ENCODE peak calls at places on chromosomes 2 and 18, in five cellular contexts. N is SK-N-SH, B is H1, X is neuronal stem cell, J is astrocyte. M is an unnamed sample.

GRCh38 chr2:1833726-1834125 is 89.4 kb upstream of the PXDN start:
- DNase-seq in B (no peak), X (no peak), J (no peak), N (no peak), M (no peak)

GRCh38 chr2:169507698-169508097 is 1.8 kb upstream of the KLHL41 start:
- DNase-seq in J (peak), X (no peak), N (no peak), B (no peak), M (no peak)

GRCh38 chr18:3594760-3595241 is 144.8 kb downstream of the TGIF1 start:
- DNase-seq in B (no peak), J (peak), N (no peak), X (no peak), M (no peak)

GRCh38 chr18:75208055-75208835 is 694 bp downstream of the PTGR3 start:
- DNase-seq in X (peak), N (peak), B (peak), J (peak), M (peak)

GRCh38 chr2:55231546-55232083 is 478 bp downstream of the CLHC1 start:
- DNase-seq in J (peak), N (no peak), X (no peak), B (no peak), M (no peak)

GRCh38 chr2:74921236-74921736 is 37.2 kb upstream of the POLE4 start:
- DNase-seq in J (no peak), X (no peak), N (no peak), B (no peak), M (no peak)

GRCh38 chr2:65435625-65436168 is 3.3 kb upstream of the SPRED2 start:
- DNase-seq in X (peak), B (peak), J (peak), N (peak), M (peak)

GRCh38 chr2:172836386-172837200 is 100.9 kb downstream of the RAPGEF4 start:
- DNase-seq in X (no peak), N (no peak), J (peak), B (no peak), M (no peak)

GRCh38 chr2:102283996-102284395 is 27.4 kb upstream of the IL1RL1 start:
- DNase-seq in X (no peak), B (no peak), N (no peak), J (peak), M (no peak)

GRCh38 chr2:37211939-37212338 is 15.6 kb downstream of the CEBPZOS start:
- DNase-seq in J (no peak), X (no peak), B (no peak), N (no peak), M (no peak)

GRCh38 chr2:38754049-38754448 is 2.9 kb upstream of the SRSF7 start:
- DNase-seq in N (no peak), X (no peak), J (no peak), B (no peak), M (no peak)
- H3K9ac ChIP-seq in N (no peak), X (no peak), J (no peak), B (no peak), M (no peak)

GRCh38 chr18:48825101-48825745 is 125.5 kb downstream of the SMAD7 start:
- DNase-seq in N (no peak), X (no peak), J (peak), B (peak), M (peak)
- H3K27ac ChIP-seq in N (no peak), X (no peak), J (no peak), B (no peak), M (peak)

GRCh38 chr2:197708331-197708730 is 3.2 kb downstream of the MARS2 start:
- DNase-seq in X (no peak), B (no peak), N (no peak), J (peak), M (no peak)
- H3K9ac ChIP-seq in X (no peak), B (no peak), N (no peak), J (no peak), M (no peak)

GRCh38 chr2:157792345-157793052 is 83.6 kb downstream of the ACVR1 start:
- DNase-seq in B (no peak), J (peak), N (no peak), X (no peak), M (no peak)
- H3K27ac ChIP-seq in B (no peak), J (peak), N (no peak), X (no peak), M (no peak)

M was measured in kidney.